ENCODE peak calls at places on chromosomes 2 and 18, in four cellular contexts. I is IMR-90, S is GM12878, R is K562. W is an unnamed sample.

GRCh38 chr18:48230459-48231113 is 178.6 kb downstream of the ZBTB7C start:
- DNase-seq in I (peak), S (no peak), R (peak), W (peak)

GRCh38 chr18:57909620-57910019 is 106.5 kb upstream of the ATP8B1 start:
- DNase-seq in I (no peak), S (no peak), R (no peak), W (no peak)

GRCh38 chr2:225033440-225034390 is 8.6 kb downstream of the DOCK10 start:
- DNase-seq in I (no peak), S (no peak), R (no peak), W (no peak)

GRCh38 chr2:48738806-48739205 is 16.7 kb downstream of the LHCGR start:
- DNase-seq in I (peak), S (no peak), R (no peak), W (peak)

GRCh38 chr2:38598991-38599295 is 3.8 kb downstream of the HNRNPLL start:
- DNase-seq in I (peak), S (no peak), R (no peak), W (peak)

GRCh38 chr2:205407984-205408383 is 274.3 kb upstream of the NRP2 start:
- DNase-seq in I (peak), S (no peak), R (no peak), W (peak)

GRCh38 chr2:187054501-187055319 is 205.7 kb upstream of the ZSWIM2 start:
- DNase-seq in I (no peak), S (no peak), R (no peak), W (peak)

GRCh38 chr18:61308795-61309393 is 24.3 kb upstream of the CDH20 start:
- DNase-seq in I (peak), S (no peak), R (no peak), W (peak)

GRCh38 chr2:238894950-238895298 is 47.0 kb downstream of the TWIST2 start:
- DNase-seq in I (no peak), S (no peak), R (no peak), W (no peak)

GRCh38 chr2:165016772-165017411 is 61.6 kb upstream of the SLC38A11 start:
- DNase-seq in I (peak), S (no peak), R (no peak), W (peak)

GRCh38 chr2:196823750-196824149 is 14.6 kb upstream of the C2orf66 start:
- DNase-seq in I (peak), S (no peak), R (no peak), W (peak)

GRCh38 chr2:159262904-159263303 is 23.6 kb downstream of the WDSUB1 start:
- DNase-seq in I (no peak), S (no peak), R (no peak), W (no peak)

GRCh38 chr18:75500510-75500909 is 73.0 kb upstream of the SMIM21 start:
- DNase-seq in I (peak), S (no peak), R (no peak), W (no peak)

GRCh38 chr2:151808258-151809072 is 19.8 kb downstream of the ARL5A start:
- DNase-seq in I (peak), S (no peak), R (peak), W (peak)

GRCh38 chr18:2994603-2995432 is 18.1 kb downstream of the LPIN2 start:
- DNase-seq in I (no peak), S (no peak), R (peak), W (no peak)

GRCh38 chr2:129400825-129401224 is 578.6 kb upstream of the RAB6C start:
- DNase-seq in I (no peak), S (no peak), R (no peak), W (no peak)

GRCh38 chr2:220959391-220959802 is 612.7 kb downstream of the EPHA4 start:
- DNase-seq in I (peak), S (no peak), R (no peak), W (peak)

GRCh38 chr2:32220445-32220844 is 44.2 kb downstream of the NLRC4 start:
- DNase-seq in I (no peak), S (no peak), R (no peak), W (no peak)

GRCh38 chr2:36352024-36352398 is 3.6 kb upstream of the CRIM1 start:
- DNase-seq in I (peak), S (peak), R (peak), W (peak)

GRCh38 chr2:214226061-214226460 is 184.8 kb upstream of the VWC2L start:
- DNase-seq in I (peak), S (no peak), R (no peak), W (no peak)

GRCh38 chr2:141692829-141693228 is 438.0 kb downstream of the LRP1B start:
- DNase-seq in I (no peak), S (no peak), R (no peak), W (no peak)

GRCh38 chr2:109511168-109511567 is 102.6 kb downstream of the SEPTIN10 start:
- DNase-seq in I (no peak), S (no peak), R (no peak), W (no peak)

GRCh38 chr2:109512076-109512475 is 101.7 kb downstream of the SEPTIN10 start:
- DNase-seq in I (no peak), S (no peak), R (no peak), W (no peak)

GRCh38 chr2:109510136-109511028 is 103.4 kb downstream of the SEPTIN10 start:
- DNase-seq in I (peak), S (peak), R (peak), W (peak)

GRCh38 chr2:109507828-109508227 is 105.9 kb downstream of the SEPTIN10 start:
- DNase-seq in I (no peak), S (no peak), R (no peak), W (no peak)

GRCh38 chr2:109507217-109507616 is 106.5 kb downstream of the SEPTIN10 start:
- DNase-seq in I (no peak), S (no peak), R (no peak), W (no peak)
- TF ChIP-seq FOS in I (no peak), S (no peak), R (no peak), W (no peak)

GRCh38 chr2:114729025-114729424 is 286.6 kb downstream of the DPP10 start:
- DNase-seq in I (no peak), S (no peak), R (no peak), W (no peak)
- TF ChIP-seq CTCF in I (no peak), S (no peak), R (no peak), W (no peak)

GRCh38 chr18:32754508-32755263 is 18.1 kb downstream of the KLHL14 start:
- DNase-seq in I (no peak), S (no peak), R (no peak), W (no peak)
- H3K27ac ChIP-seq in I (no peak), S (no peak), R (no peak), W (no peak)

DNA sequence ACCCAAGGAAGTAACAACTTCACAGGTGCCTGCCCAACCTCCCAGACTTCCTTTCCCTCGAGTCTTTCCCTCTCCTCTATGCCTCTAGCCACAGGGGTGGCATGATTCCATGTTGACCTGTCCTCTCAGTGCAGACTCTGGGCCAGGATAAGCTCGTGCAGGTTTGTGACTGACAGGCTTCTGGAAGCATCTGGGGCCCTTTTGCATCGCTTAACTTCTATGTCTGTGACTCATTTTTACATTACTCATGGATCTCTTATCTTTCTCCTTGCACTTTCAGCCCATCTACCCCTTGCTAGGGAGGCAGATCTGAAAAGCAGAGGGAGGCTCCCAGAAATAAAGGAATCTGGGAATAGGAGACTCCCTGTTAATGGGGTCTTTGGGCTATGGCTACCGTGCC is 98.5 kb upstream of the RIOK3 start:
- DNase-seq in I (peak), S (no peak), R (peak), W (peak)
- TF ChIP-seq FOS in I (peak), S (no peak), R (peak), W (peak)

W was measured in endothelial cell of umbilical vein.